ENCODE peak calls at places on chromosomes 5 and 9, in nine cellular contexts. I is K562, W is lung, O is neuronal stem cell, C is ovary, E is esophagus muscularis mucosa, Z is cardiac fibroblast, H is uterus, K is H1. Y is an unnamed sample.
A peak's percentile ranks its signal among the peaks of the same experiment; 100 is the strongest.

GRCh38 chr9:94084314-94084713 is at the start of gene PTPDC1:
- DNase-seq in I (peak; percentile 19), W (no peak), O (peak; percentile 62), C (no peak), E (no peak), Z (peak; percentile 86), H (peak; percentile 35), K (peak; percentile 47), Y (no peak)

GRCh38 chr9:14326264-14326826 is 12.4 kb upstream of the NFIB start:
- DNase-seq in I (no peak), W (no peak), O (no peak), C (no peak), E (no peak), Z (peak; percentile 79), H (no peak), K (no peak), Y (no peak)

GRCh38 chr5:15463231-15463630 is 36.7 kb upstream of the FBXL7 start:
- DNase-seq in I (no peak), W (no peak), O (peak; percentile 1), C (no peak), E (no peak), Z (peak; percentile 57), H (no peak), K (no peak), Y (no peak)

GRCh38 chr5:22852807-22853670 is at the start of gene CDH12:
- DNase-seq in I (no peak), W (no peak), O (peak; percentile 50), C (no peak), E (no peak), Z (no peak), H (no peak), K (no peak), Y (no peak)

GRCh38 chr5:116557669-116558271 is 16.9 kb downstream of the SEMA6A start:
- DNase-seq in I (no peak), W (no peak), O (no peak), C (no peak), E (no peak), Z (peak; percentile 47), H (no peak), K (no peak), Y (no peak)

GRCh38 chr5:39299962-39300361 is 64.3 kb downstream of the C9 start:
- DNase-seq in I (no peak), W (no peak), O (no peak), C (no peak), E (no peak), Z (no peak), H (no peak), K (no peak), Y (no peak)

GRCh38 chr9:70641031-70641430 is 226.6 kb upstream of the KLF9 start:
- DNase-seq in I (no peak), W (no peak), O (no peak), C (no peak), E (no peak), Z (no peak), H (no peak), K (no peak), Y (no peak)

GRCh38 chr9:77751341-77752091 is 103.4 kb upstream of the GNA14 start:
- DNase-seq in I (peak; percentile 8), W (no peak), O (peak; percentile 30), C (no peak), E (no peak), Z (peak; percentile 90), H (peak; percentile 51), K (no peak), Y (no peak)

GRCh38 chr9:131464354-131465000 is 38.2 kb upstream of the POMT1 start:
- DNase-seq in I (no peak), W (no peak), O (no peak), C (no peak), E (no peak), Z (no peak), H (no peak), K (no peak), Y (peak; percentile 56)

GRCh38 chr9:107299437-107299836 is 16.4 kb downstream of the RAD23B start:
- DNase-seq in I (no peak), W (no peak), O (no peak), C (no peak), E (no peak), Z (peak; percentile 27), H (no peak), K (no peak), Y (no peak)

GRCh38 chr9:111630182-111631070 is 708 bp upstream of the DNAJC25 start:
- DNase-seq in I (no peak), W (no peak), O (no peak), C (no peak), E (no peak), Z (no peak), H (no peak), K (no peak), Y (no peak)

GRCh38 chr9:124209279-124209678 is 48.5 kb upstream of the NEK6 start:
- DNase-seq in I (peak; percentile 36), W (no peak), O (peak; percentile 29), C (no peak), E (no peak), Z (no peak), H (no peak), K (peak; percentile 31), Y (no peak)

GRCh38 chr9:116585896-116586295 is 101.2 kb upstream of the TRIM32 start:
- DNase-seq in I (no peak), W (no peak), O (no peak), C (no peak), E (no peak), Z (no peak), H (no peak), K (no peak), Y (no peak)

GRCh38 chr9:89078860-89079259 is 87.6 kb downstream of the S1PR3 start:
- DNase-seq in I (no peak), W (no peak), O (no peak), C (no peak), E (no peak), Z (peak; percentile 76), H (no peak), K (no peak), Y (no peak)

GRCh38 chr9:22740781-22741180 is 294.2 kb downstream of the DMRTA1 start:
- DNase-seq in I (no peak), W (no peak), O (no peak), C (no peak), E (no peak), Z (no peak), H (no peak), K (no peak), Y (no peak)
- H3K4me3 ChIP-seq in I (no peak overlapping the region), W (no peak overlapping the region), O (no peak overlapping the region), C (no peak overlapping the region), E (no peak overlapping the region), Z (no peak overlapping the region), H (no peak overlapping the region), K (no peak overlapping the region), Y (no peak overlapping the region)

GRCh38 chr5:41508696-41509398 is 1.6 kb downstream of the PLCXD3 start:
- DNase-seq in I (no peak), W (no peak), O (no peak), C (peak; percentile 13), E (no peak), Z (no peak), H (no peak), K (no peak), Y (no peak)

GRCh38 chr5:41510176-41510831 is at the start of gene PLCXD3:
- DNase-seq in I (no peak), W (peak; percentile 28), O (peak; percentile 35), C (peak; percentile 54), E (no peak), Z (peak; percentile 11), H (no peak), K (no peak), Y (no peak)

GRCh38 chr5:41508186-41508585 is 2.2 kb downstream of the PLCXD3 start:
- DNase-seq in I (no peak), W (no peak), O (no peak), C (no peak), E (no peak), Z (peak; percentile 14), H (no peak), K (no peak), Y (no peak)

GRCh38 chr5:41511241-41511640 is 840 bp upstream of the PLCXD3 start:
- DNase-seq in I (no peak), W (no peak), O (no peak), C (no peak), E (no peak), Z (no peak), H (no peak), K (no peak), Y (no peak)

DNA sequence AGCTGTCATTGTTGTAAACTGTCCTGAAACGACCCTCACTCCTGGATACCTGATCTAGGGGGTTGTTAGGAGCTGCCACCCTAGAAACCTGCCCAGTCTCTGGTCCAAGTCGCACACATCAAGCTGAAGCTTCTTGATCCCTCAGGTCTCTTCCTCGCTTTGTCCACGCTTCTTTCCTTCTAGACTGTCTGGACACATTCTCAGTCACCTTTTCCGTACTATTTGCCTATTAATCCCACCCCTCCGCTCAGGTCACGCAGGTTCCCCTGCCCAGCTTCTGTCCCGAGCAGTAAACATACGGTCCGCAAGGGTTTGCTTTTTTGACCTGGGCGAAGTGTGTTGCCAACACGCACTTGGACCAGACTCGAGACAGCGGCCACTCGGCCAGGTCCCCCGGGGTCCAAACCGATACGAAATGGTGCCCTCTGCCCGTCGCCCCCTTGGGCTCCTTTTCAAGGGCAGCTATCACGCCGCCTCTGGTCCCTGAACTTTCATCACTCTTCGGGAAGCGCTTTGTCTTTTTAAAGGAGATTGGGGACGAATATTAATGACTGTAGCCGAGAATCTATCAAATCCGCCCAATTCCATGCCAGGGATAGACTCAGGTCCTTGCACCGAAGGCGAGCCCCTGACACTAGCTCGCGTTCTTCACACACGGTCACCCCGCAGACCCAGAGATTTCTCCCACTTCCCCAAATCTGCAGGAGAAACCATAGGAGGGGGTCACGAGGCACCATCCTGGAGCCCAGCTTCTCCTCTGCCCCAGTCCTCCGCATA is 814 bp downstream of the PLCXD3 start:
- DNase-seq in I (no peak), W (no peak), O (no peak), C (peak; percentile 18), E (no peak), Z (no peak), H (no peak), K (no peak), Y (no peak)
- H3K4me3 ChIP-seq in I (no peak overlapping the region), W (peak overlapping the region; percentile 62), O (no peak overlapping the region), C (peak overlapping the region; percentile 50), E (peak overlapping the region; percentile 60), Z (peak overlapping the region; percentile 56), H (peak overlapping the region; percentile 56), K (peak overlapping the region; percentile 61), Y (peak overlapping the region; percentile 86)

GRCh38 chr9:136821333-136822031 is 13.7 kb downstream of the RABL6 start:
- DNase-seq in I (peak; percentile 53), W (no peak), O (no peak), C (peak; percentile 17), E (no peak), Z (peak; percentile 31), H (no peak), K (no peak), Y (no peak)
- H3K4me3 ChIP-seq in I (no peak overlapping the region), W (no peak overlapping the region), O (no peak overlapping the region), C (peak overlapping the region; percentile 21), E (peak overlapping the region; percentile 56), Z (peak overlapping the region; percentile 26), H (peak overlapping the region; percentile 33), K (peak overlapping the region; percentile 34), Y (peak overlapping the region; percentile 40)

DNA sequence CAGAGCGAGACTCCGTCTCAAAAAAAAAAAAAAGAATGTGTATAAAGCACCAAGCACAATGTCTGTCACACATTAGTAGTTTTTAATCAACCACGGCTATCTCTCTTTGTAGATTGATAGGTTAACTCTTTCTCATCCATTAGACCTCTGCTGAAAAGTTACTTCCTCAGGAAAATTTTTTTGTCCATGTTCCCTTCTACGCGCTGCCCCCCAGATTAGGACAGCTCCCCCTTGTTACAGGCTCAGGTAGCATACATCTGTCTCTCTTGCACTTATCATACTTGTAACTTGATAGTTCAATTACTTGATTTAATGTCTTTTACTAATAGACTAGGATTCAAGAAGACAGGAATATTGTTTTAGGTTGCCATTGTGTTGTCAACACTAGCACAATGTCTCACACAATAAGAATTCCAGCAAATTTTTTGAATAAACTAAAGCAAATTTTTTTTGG is 1.5 kb downstream of the SPDL1 start:
- DNase-seq in I (peak; percentile 15), W (no peak), O (no peak), C (no peak), E (no peak), Z (no peak), H (no peak), K (no peak), Y (no peak)
- H3K4me3 ChIP-seq in I (peak overlapping the region; percentile 65), W (no peak overlapping the region), O (peak overlapping the region; percentile 77), C (no peak overlapping the region), E (no peak overlapping the region), Z (peak overlapping the region; percentile 91), H (no peak overlapping the region), K (peak overlapping the region; percentile 95), Y (no peak overlapping the region)

Y was measured in ascending aorta.